ENCODE peak calls at places on chromosomes 3 and 15, in nine cellular contexts. One of them, this sample, is unnamed.
A peak's percentile ranks its signal among the peaks of the same experiment; 100 is the strongest.

GRCh38 chr15:60228096-60228495 is 169.7 kb downstream of the ANXA2 start:
- DNase-seq in heart left ventricle: no peak
- DNase-seq in body of pancreas: no peak
- DNase-seq in stomach: no peak
- DNase-seq in H1: no peak
- DNase-seq in tibial nerve: no peak
- DNase-seq in breast epithelium: no peak
- DNase-seq in cardiac muscle cell: peak; percentile 33
- DNase-seq in prostate gland: no peak
- DNase-seq in this sample: no peak

GRCh38 chr3:17508180-17508752 is 234.2 kb downstream of the TBC1D5 start:
- DNase-seq in heart left ventricle: no peak
- DNase-seq in body of pancreas: no peak
- DNase-seq in stomach: no peak
- DNase-seq in H1: no peak
- DNase-seq in tibial nerve: no peak
- DNase-seq in breast epithelium: no peak
- DNase-seq in cardiac muscle cell: peak; percentile 13
- DNase-seq in prostate gland: no peak
- DNase-seq in this sample: no peak

GRCh38 chr3:165193392-165194268 is 2.6 kb downstream of the SLITRK3 start:
- DNase-seq in heart left ventricle: no peak
- DNase-seq in body of pancreas: no peak
- DNase-seq in stomach: no peak
- DNase-seq in H1: no peak
- DNase-seq in tibial nerve: no peak
- DNase-seq in breast epithelium: no peak
- DNase-seq in cardiac muscle cell: peak; percentile 50
- DNase-seq in prostate gland: no peak
- DNase-seq in this sample: no peak

GRCh38 chr3:170330366-170330765 is 27.1 kb upstream of the SKIL start:
- DNase-seq in heart left ventricle: no peak
- DNase-seq in body of pancreas: peak; percentile 19
- DNase-seq in stomach: peak; percentile 61
- DNase-seq in H1: no peak
- DNase-seq in tibial nerve: no peak
- DNase-seq in breast epithelium: no peak
- DNase-seq in cardiac muscle cell: no peak
- DNase-seq in prostate gland: no peak
- DNase-seq in this sample: no peak

GRCh38 chr3:10510743-10511432 is 5.5 kb upstream of the ATP2B2 start:
- DNase-seq in heart left ventricle: no peak
- DNase-seq in body of pancreas: no peak
- DNase-seq in stomach: no peak
- DNase-seq in H1: no peak
- DNase-seq in tibial nerve: no peak
- DNase-seq in breast epithelium: no peak
- DNase-seq in cardiac muscle cell: no peak
- DNase-seq in prostate gland: no peak
- DNase-seq in this sample: no peak

GRCh38 chr3:156792945-156793344 is 33.2 kb upstream of the LEKR1 start:
- DNase-seq in heart left ventricle: no peak
- DNase-seq in body of pancreas: no peak
- DNase-seq in stomach: no peak
- DNase-seq in H1: no peak
- DNase-seq in tibial nerve: no peak
- DNase-seq in breast epithelium: no peak
- DNase-seq in cardiac muscle cell: no peak
- DNase-seq in prostate gland: no peak
- DNase-seq in this sample: no peak

GRCh38 chr15:26210980-26211379 is 347.9 kb upstream of the ATP10A start:
- DNase-seq in heart left ventricle: no peak
- DNase-seq in body of pancreas: no peak
- DNase-seq in stomach: no peak
- DNase-seq in H1: no peak
- DNase-seq in tibial nerve: no peak
- DNase-seq in breast epithelium: no peak
- DNase-seq in cardiac muscle cell: no peak
- DNase-seq in prostate gland: no peak
- DNase-seq in this sample: no peak

GRCh38 chr3:30655187-30655812 is 48.9 kb downstream of the TGFBR2 start:
- DNase-seq in heart left ventricle: no peak
- DNase-seq in body of pancreas: no peak
- DNase-seq in stomach: no peak
- DNase-seq in H1: no peak
- DNase-seq in tibial nerve: no peak
- DNase-seq in breast epithelium: no peak
- DNase-seq in cardiac muscle cell: no peak
- DNase-seq in prostate gland: no peak
- DNase-seq in this sample: no peak

GRCh38 chr3:128933213-128933921 is 53.9 kb downstream of the ACAD9 start:
- DNase-seq in heart left ventricle: no peak
- DNase-seq in body of pancreas: no peak
- DNase-seq in stomach: no peak
- DNase-seq in H1: no peak
- DNase-seq in tibial nerve: no peak
- DNase-seq in breast epithelium: no peak
- DNase-seq in cardiac muscle cell: no peak
- DNase-seq in prostate gland: no peak
- DNase-seq in this sample: peak; percentile 95

GRCh38 chr3:107133891-107134290 is 243.3 kb upstream of the CCDC54 start:
- DNase-seq in heart left ventricle: no peak
- DNase-seq in body of pancreas: no peak
- DNase-seq in stomach: no peak
- DNase-seq in H1: no peak
- DNase-seq in tibial nerve: no peak
- DNase-seq in breast epithelium: no peak
- DNase-seq in cardiac muscle cell: no peak
- DNase-seq in prostate gland: no peak
- DNase-seq in this sample: no peak

GRCh38 chr3:71870966-71871512 is 86.1 kb upstream of the PROK2 start:
- DNase-seq in heart left ventricle: no peak
- DNase-seq in body of pancreas: no peak
- DNase-seq in stomach: no peak
- DNase-seq in H1: no peak
- DNase-seq in tibial nerve: no peak
- DNase-seq in breast epithelium: no peak
- DNase-seq in cardiac muscle cell: no peak
- DNase-seq in prostate gland: no peak
- DNase-seq in this sample: no peak

GRCh38 chr3:71875461-71875947 is 90.6 kb upstream of the PROK2 start:
- DNase-seq in heart left ventricle: peak; percentile 85
- DNase-seq in body of pancreas: peak; percentile 83
- DNase-seq in stomach: peak; percentile 76
- DNase-seq in H1: peak; percentile 88
- DNase-seq in tibial nerve: peak; percentile 57
- DNase-seq in breast epithelium: peak; percentile 65
- DNase-seq in cardiac muscle cell: peak; percentile 79
- DNase-seq in prostate gland: peak; percentile 69
- DNase-seq in this sample: peak; percentile 86

GRCh38 chr3:71874618-71875017 is 89.7 kb upstream of the PROK2 start:
- DNase-seq in heart left ventricle: no peak
- DNase-seq in body of pancreas: no peak
- DNase-seq in stomach: no peak
- DNase-seq in H1: no peak
- DNase-seq in tibial nerve: no peak
- DNase-seq in breast epithelium: no peak
- DNase-seq in cardiac muscle cell: no peak
- DNase-seq in prostate gland: no peak
- DNase-seq in this sample: no peak

GRCh38 chr3:71872256-71872655 is 87.3 kb upstream of the PROK2 start:
- DNase-seq in heart left ventricle: no peak
- DNase-seq in body of pancreas: no peak
- DNase-seq in stomach: no peak
- DNase-seq in H1: no peak
- DNase-seq in tibial nerve: no peak
- DNase-seq in breast epithelium: no peak
- DNase-seq in cardiac muscle cell: no peak
- DNase-seq in prostate gland: no peak
- DNase-seq in this sample: no peak

GRCh38 chr3:71873093-71873611 is 88.2 kb upstream of the PROK2 start:
- DNase-seq in heart left ventricle: no peak
- DNase-seq in body of pancreas: no peak
- DNase-seq in stomach: no peak
- DNase-seq in H1: no peak
- DNase-seq in tibial nerve: no peak
- DNase-seq in breast epithelium: peak; percentile 61
- DNase-seq in cardiac muscle cell: no peak
- DNase-seq in prostate gland: no peak
- DNase-seq in this sample: no peak
- H3K4me1 ChIP-seq in heart left ventricle: no peaks in the 10 kb centered on the region
- H3K4me1 ChIP-seq in body of pancreas: no peaks in the 10 kb centered on the region
- H3K4me1 ChIP-seq in stomach: no peaks in the 10 kb centered on the region
- H3K4me1 ChIP-seq in H1: peaks cover 1% of the 10 kb centered on the region
- H3K4me1 ChIP-seq in tibial nerve: no peaks in the 10 kb centered on the region
- H3K4me1 ChIP-seq in breast epithelium: no peaks in the 10 kb centered on the region
- H3K4me1 ChIP-seq in cardiac muscle cell: no peaks in the 10 kb centered on the region
- H3K4me1 ChIP-seq in prostate gland: peaks cover 3% of the 10 kb centered on the region
- H3K4me1 ChIP-seq in this sample: no peaks in the 10 kb centered on the region

GRCh38 chr15:55248895-55249294 is 40.7 kb downstream of the RAB27A start:
- DNase-seq in heart left ventricle: no peak
- DNase-seq in body of pancreas: no peak
- DNase-seq in stomach: no peak
- DNase-seq in H1: no peak
- DNase-seq in tibial nerve: no peak
- DNase-seq in breast epithelium: no peak
- DNase-seq in cardiac muscle cell: no peak
- DNase-seq in prostate gland: no peak
- DNase-seq in this sample: no peak

GRCh38 chr15:55247766-55248427 is 41.7 kb downstream of the RAB27A start:
- DNase-seq in heart left ventricle: no peak
- DNase-seq in body of pancreas: no peak
- DNase-seq in stomach: peak; percentile 36
- DNase-seq in H1: no peak
- DNase-seq in tibial nerve: no peak
- DNase-seq in breast epithelium: no peak
- DNase-seq in cardiac muscle cell: no peak
- DNase-seq in prostate gland: no peak
- DNase-seq in this sample: no peak

GRCh38 chr15:55246567-55246966 is 43.0 kb downstream of the RAB27A start:
- DNase-seq in heart left ventricle: no peak
- DNase-seq in body of pancreas: no peak
- DNase-seq in stomach: peak; percentile 36
- DNase-seq in H1: no peak
- DNase-seq in tibial nerve: no peak
- DNase-seq in breast epithelium: no peak
- DNase-seq in cardiac muscle cell: no peak
- DNase-seq in prostate gland: no peak
- DNase-seq in this sample: no peak

GRCh38 chr15:55245058-55245457 is 44.6 kb downstream of the RAB27A start:
- DNase-seq in heart left ventricle: no peak
- DNase-seq in body of pancreas: no peak
- DNase-seq in stomach: no peak
- DNase-seq in H1: no peak
- DNase-seq in tibial nerve: no peak
- DNase-seq in breast epithelium: no peak
- DNase-seq in cardiac muscle cell: no peak
- DNase-seq in prostate gland: no peak
- DNase-seq in this sample: no peak

DNA sequence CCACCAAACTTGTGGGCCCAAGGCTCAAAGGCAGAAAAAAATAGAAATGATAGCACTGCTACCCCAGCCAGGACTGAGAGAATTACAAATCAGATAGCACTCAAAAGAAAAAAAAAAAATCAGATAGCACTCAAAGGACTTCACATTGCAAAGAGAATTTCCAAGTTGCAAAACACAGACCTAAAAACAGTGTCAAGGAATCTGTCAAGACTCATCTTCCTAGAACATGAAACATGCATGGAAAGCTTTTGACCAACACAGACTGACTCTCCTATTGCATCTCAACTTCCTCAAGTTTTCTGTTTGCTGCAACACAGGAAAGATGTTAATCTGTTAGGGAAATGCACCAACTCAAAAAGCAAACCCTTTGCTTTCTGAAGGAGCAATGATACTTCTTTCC is 42.3 kb downstream of the RAB27A start:
- DNase-seq in heart left ventricle: no peak
- DNase-seq in body of pancreas: no peak
- DNase-seq in stomach: no peak
- DNase-seq in H1: no peak
- DNase-seq in tibial nerve: no peak
- DNase-seq in breast epithelium: no peak
- DNase-seq in cardiac muscle cell: no peak
- DNase-seq in prostate gland: no peak
- DNase-seq in this sample: no peak
- H3K4me1 ChIP-seq in heart left ventricle: no peaks in the 10 kb centered on the region
- H3K4me1 ChIP-seq in body of pancreas: peaks cover 16% of the 10 kb centered on the region
- H3K4me1 ChIP-seq in stomach: peaks cover 57% of the 10 kb centered on the region
- H3K4me1 ChIP-seq in H1: no peaks in the 10 kb centered on the region
- H3K4me1 ChIP-seq in tibial nerve: no peaks in the 10 kb centered on the region
- H3K4me1 ChIP-seq in breast epithelium: no peaks in the 10 kb centered on the region
- H3K4me1 ChIP-seq in cardiac muscle cell: peaks cover 14% of the 10 kb centered on the region
- H3K4me1 ChIP-seq in prostate gland: peaks cover 9% of the 10 kb centered on the region
- H3K4me1 ChIP-seq in this sample: peaks cover 38% of the 10 kb centered on the region

GRCh38 chr3:37491776-37492175 is 317.4 kb upstream of the LRRFIP2 start:
- DNase-seq in heart left ventricle: no peak
- DNase-seq in body of pancreas: no peak
- DNase-seq in stomach: no peak
- DNase-seq in H1: no peak
- DNase-seq in tibial nerve: no peak
- DNase-seq in breast epithelium: no peak
- DNase-seq in cardiac muscle cell: no peak
- DNase-seq in prostate gland: no peak
- DNase-seq in this sample: no peak

GRCh38 chr3:37492468-37492867 is 318.1 kb upstream of the LRRFIP2 start:
- DNase-seq in heart left ventricle: no peak
- DNase-seq in body of pancreas: no peak
- DNase-seq in stomach: no peak
- DNase-seq in H1: no peak
- DNase-seq in tibial nerve: no peak
- DNase-seq in breast epithelium: no peak
- DNase-seq in cardiac muscle cell: no peak
- DNase-seq in prostate gland: no peak
- DNase-seq in this sample: no peak

GRCh38 chr3:37493485-37494080 is 319.2 kb upstream of the LRRFIP2 start:
- DNase-seq in heart left ventricle: no peak
- DNase-seq in body of pancreas: no peak
- DNase-seq in stomach: no peak
- DNase-seq in H1: no peak
- DNase-seq in tibial nerve: no peak
- DNase-seq in breast epithelium: no peak
- DNase-seq in cardiac muscle cell: no peak
- DNase-seq in prostate gland: no peak
- DNase-seq in this sample: no peak

GRCh38 chr3:37492977-37493471 is 318.6 kb upstream of the LRRFIP2 start:
- DNase-seq in heart left ventricle: no peak
- DNase-seq in body of pancreas: no peak
- DNase-seq in stomach: no peak
- DNase-seq in H1: no peak
- DNase-seq in tibial nerve: no peak
- DNase-seq in breast epithelium: peak; percentile 31
- DNase-seq in cardiac muscle cell: no peak
- DNase-seq in prostate gland: no peak
- DNase-seq in this sample: no peak

GRCh38 chr3:37494206-37494605 is 319.8 kb upstream of the LRRFIP2 start:
- DNase-seq in heart left ventricle: peak; percentile 65
- DNase-seq in body of pancreas: no peak
- DNase-seq in stomach: no peak
- DNase-seq in H1: no peak
- DNase-seq in tibial nerve: no peak
- DNase-seq in breast epithelium: peak; percentile 65
- DNase-seq in cardiac muscle cell: no peak
- DNase-seq in prostate gland: no peak
- DNase-seq in this sample: no peak
- H3K4me1 ChIP-seq in heart left ventricle: peaks cover 36% of the 10 kb centered on the region
- H3K4me1 ChIP-seq in body of pancreas: peaks cover 3% of the 10 kb centered on the region
- H3K4me1 ChIP-seq in stomach: peaks cover 34% of the 10 kb centered on the region
- H3K4me1 ChIP-seq in H1: no peaks in the 10 kb centered on the region
- H3K4me1 ChIP-seq in tibial nerve: peaks cover 7% of the 10 kb centered on the region
- H3K4me1 ChIP-seq in breast epithelium: peaks cover 14% of the 10 kb centered on the region
- H3K4me1 ChIP-seq in cardiac muscle cell: peaks cover 14% of the 10 kb centered on the region
- H3K4me1 ChIP-seq in prostate gland: no peaks in the 10 kb centered on the region
- H3K4me1 ChIP-seq in this sample: peaks cover 16% of the 10 kb centered on the region

GRCh38 chr15:67116742-67117141 is 51.3 kb downstream of the SMAD3 start:
- DNase-seq in heart left ventricle: no peak
- DNase-seq in body of pancreas: no peak
- DNase-seq in stomach: no peak
- DNase-seq in H1: no peak
- DNase-seq in tibial nerve: no peak
- DNase-seq in breast epithelium: no peak
- DNase-seq in cardiac muscle cell: no peak
- DNase-seq in prostate gland: no peak
- DNase-seq in this sample: no peak
- H3K4me1 ChIP-seq in heart left ventricle: peaks cover 51% of the 10 kb centered on the region
- H3K4me1 ChIP-seq in body of pancreas: peaks cover 66% of the 10 kb centered on the region
- H3K4me1 ChIP-seq in stomach: peaks cover 76% of the 10 kb centered on the region
- H3K4me1 ChIP-seq in H1: no peaks in the 10 kb centered on the region
- H3K4me1 ChIP-seq in tibial nerve: peaks cover 69% of the 10 kb centered on the region
- H3K4me1 ChIP-seq in breast epithelium: peaks cover 12% of the 10 kb centered on the region
- H3K4me1 ChIP-seq in cardiac muscle cell: peaks cover 6% of the 10 kb centered on the region
- H3K4me1 ChIP-seq in prostate gland: peaks cover 21% of the 10 kb centered on the region
- H3K4me1 ChIP-seq in this sample: peaks cover 76% of the 10 kb centered on the region

This sample was measured in vagina.